ENCODE peak calls at places on chromosome 3, in nine cellular contexts. H, K, W, L, T, Z, S, E and Q are unnamed samples.

GRCh38 chr3:157467165-157467564 is 30.5 kb downstream of the PTX3 start:
- DNase-seq in Z (no peak), L (no peak), W (no peak), H (peak), K (no peak), T (no peak), S (no peak), E (no peak), Q (no peak)

GRCh38 chr3:37853691-37854413 is 7.8 kb upstream of the CTDSPL start:
- DNase-seq in Z (no peak), S (no peak), H (no peak), W (peak), L (no peak), T (no peak), E (no peak), K (no peak), Q (no peak)

GRCh38 chr3:50652709-50653108 is 22.0 kb upstream of the DOCK3 start:
- DNase-seq in W (peak), L (peak), T (peak), K (no peak), S (no peak), Z (peak), E (peak), H (no peak), Q (peak)

GRCh38 chr3:30578479-30578878 is 27.9 kb upstream of the TGFBR2 start:
- DNase-seq in E (no peak), W (no peak), S (no peak), H (peak), L (no peak), Z (no peak), K (no peak), T (peak), Q (peak)

GRCh38 chr3:50630916-50631315 is 14.0 kb downstream of the MAPKAPK3 start:
- DNase-seq in Z (no peak), S (no peak), L (no peak), T (peak), W (no peak), H (no peak), E (no peak), K (peak), Q (peak)

GRCh38 chr3:183227586-183227985 is 25.5 kb upstream of the B3GNT5 start:
- DNase-seq in S (no peak), Z (no peak), W (no peak), K (no peak), L (no peak), T (no peak), E (no peak), H (no peak), Q (no peak)

GRCh38 chr3:14369675-14370669 is 32.4 kb upstream of the SLC6A6 start:
- DNase-seq in L (peak), W (peak), S (no peak), Z (peak), E (peak), H (no peak), K (no peak), T (peak), Q (peak)

GRCh38 chr3:98994128-98994762 is 92.8 kb upstream of the DCBLD2 start:
- DNase-seq in H (peak), L (peak), K (peak), Z (peak), T (peak), W (peak), S (no peak), E (no peak), Q (peak)

GRCh38 chr3:174287601-174288180 is 571.4 kb upstream of the NAALADL2 start:
- DNase-seq in H (no peak), W (no peak), L (no peak), S (no peak), T (no peak), K (no peak), E (no peak), Z (no peak), Q (no peak)

GRCh38 chr3:45929042-45929679 is 14.1 kb upstream of the CXCR6 start:
- DNase-seq in S (peak), T (peak), W (peak), L (peak), K (no peak), E (peak), H (peak), Z (peak), Q (peak)